ENCODE peak calls at places on chromosomes 5 and 9, in ten cellular contexts. J is nephron progenitor cell; G is fibroblast of pulmonary artery; X is mesothelial cell of epicardium; D is GM13977; T is right lobe of liver; S is CD8-positive, alpha-beta T cell; W is GM12865; F is GM13976; I is CD4-positive, alpha-beta T cell. C is an unnamed sample.

GRCh38 chr9:137486545-137487453 is 27.7 kb upstream of the NSMF start:
- DNase-seq in D (no peak), S (no peak), G (no peak), I (no peak), W (no peak), F (no peak), X (no peak), T (no peak), J (no peak), C (no peak)

GRCh38 chr5:130871346-130872086 is 293.5 kb downstream of the HINT1 start:
- DNase-seq in D (peak; percentile 37), F (peak; percentile 28), W (peak; percentile 51), X (no peak), T (no peak), I (no peak), G (peak; percentile 34), S (peak; percentile 11), J (peak; percentile 6), C (peak; percentile 37)

GRCh38 chr9:133950206-133950915 is 41.8 kb downstream of the VAV2 start:
- DNase-seq in T (peak; percentile 17), X (no peak), J (peak; percentile 12), D (no peak), F (peak; percentile 51), S (no peak), I (no peak), G (peak; percentile 60), W (no peak), C (peak; percentile 86)

GRCh38 chr5:137858954-137859353 is 8.7 kb upstream of the MYOT start:
- DNase-seq in I (no peak), S (no peak), W (no peak), F (no peak), T (no peak), X (no peak), D (no peak), J (no peak), G (no peak), C (no peak)

GRCh38 chr5:54186108-54186507 is 124.3 kb downstream of the ARL15 start:
- DNase-seq in S (no peak), T (no peak), J (no peak), F (no peak), W (no peak), I (no peak), X (no peak), D (no peak), G (no peak), C (no peak)

GRCh38 chr9:93193373-93193725 is 9.4 kb downstream of the WNK2 start:
- DNase-seq in J (no peak), D (no peak), S (no peak), T (no peak), W (no peak), F (no peak), X (no peak), I (no peak), G (no peak), C (no peak)

GRCh38 chr5:32190094-32190493 is 16.0 kb upstream of the GOLPH3 start:
- DNase-seq in I (no peak), T (no peak), J (no peak), G (peak; percentile 95), W (no peak), S (no peak), D (no peak), X (no peak), F (no peak), C (peak; percentile 77)

GRCh38 chr9:93082841-93083411 is 13.1 kb upstream of the CARD19 start:
- DNase-seq in I (peak; percentile 32), X (no peak), S (no peak), D (no peak), W (no peak), T (no peak), G (no peak), J (no peak), F (no peak), C (no peak)

GRCh38 chr5:74032617-74033016 is 406.6 kb downstream of the ARHGEF28 start:
- DNase-seq in G (no peak), D (no peak), W (no peak), I (no peak), J (no peak), X (no peak), T (no peak), F (no peak), S (no peak), C (no peak)

DNA sequence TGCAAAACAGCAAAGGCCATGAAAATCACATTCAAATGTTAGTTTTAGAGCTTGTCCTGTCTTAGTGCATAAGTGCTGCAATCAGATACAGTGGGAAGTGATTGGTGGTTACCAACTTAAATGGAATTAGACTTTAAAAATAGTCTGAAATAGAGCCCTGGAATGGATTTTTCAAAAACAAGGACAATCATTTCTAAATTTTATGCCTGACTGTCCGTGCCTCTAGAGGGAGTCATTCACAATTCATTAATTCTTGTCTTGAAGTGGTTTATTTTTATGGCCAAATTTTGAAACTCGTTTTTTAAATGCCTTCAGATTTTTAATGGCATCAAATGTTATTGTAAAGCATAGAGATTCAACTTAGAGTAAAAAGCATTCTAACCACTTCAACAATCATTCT is 561.8 kb upstream of the DAB2 start:
- DNase-seq in J (no peak), W (no peak), G (no peak), D (no peak), T (no peak), I (no peak), F (no peak), S (no peak), X (no peak), C (no peak)
- TF ChIP-seq CTCF in J (no peak), W (no peak), G (no peak), D (no peak), T (no peak), I (no peak), F (no peak), S (no peak), X (no peak), C (peak; percentile 9)

GRCh38 chr9:31807574-31808256 is 576.7 kb upstream of the ACO1 start:
- DNase-seq in F (no peak), X (no peak), S (no peak), T (no peak), W (peak; percentile 19), J (no peak), I (no peak), G (no peak), D (no peak), C (peak; percentile 5)
- TF ChIP-seq CTCF in F (no peak), X (no peak), S (no peak), T (no peak), W (peak; percentile 14), J (no peak), I (no peak), G (no peak), D (peak; percentile 11), C (peak; percentile 35)

GRCh38 chr9:131275332-131276106 is 791 bp downstream of the FAM78A start:
- DNase-seq in S (no peak), G (no peak), X (no peak), W (peak; percentile 76), J (peak; percentile 44), T (peak; percentile 47), I (no peak), F (peak; percentile 67), D (peak; percentile 66), C (no peak)
- TF ChIP-seq CTCF in S (no peak), G (no peak), X (no peak), W (peak; percentile 59), J (peak; percentile 9), T (no peak), I (no peak), F (peak; percentile 48), D (peak; percentile 53), C (no peak)

GRCh38 chr5:174581483-174581882 is 142.9 kb upstream of the MSX2 start:
- DNase-seq in W (no peak), T (no peak), G (no peak), X (peak; percentile 53), J (peak; percentile 46), D (no peak), I (no peak), S (no peak), F (no peak), C (no peak)
- TF ChIP-seq CTCF in W (no peak), T (peak; percentile 30), G (peak; percentile 34), X (no peak), J (peak; percentile 65), D (peak; percentile 34), I (no peak), S (no peak), F (no peak), C (peak; percentile 57)

GRCh38 chr5:127399068-127399467 is 108.5 kb downstream of the MEGF10 start:
- DNase-seq in X (no peak), F (no peak), D (no peak), W (no peak), S (no peak), G (no peak), J (no peak), T (no peak), I (no peak), C (no peak)

GRCh38 chr5:127400524-127400923 is 109.9 kb downstream of the MEGF10 start:
- DNase-seq in I (no peak), S (no peak), X (no peak), J (no peak), W (peak; percentile 28), F (no peak), G (no peak), D (no peak), T (no peak), C (no peak)

GRCh38 chr5:127392762-127393161 is 102.2 kb downstream of the MEGF10 start:
- DNase-seq in D (no peak), W (peak; percentile 26), I (no peak), J (no peak), F (no peak), X (no peak), T (no peak), G (no peak), S (no peak), C (no peak)

GRCh38 chr5:127398508-127398907 is 107.9 kb downstream of the MEGF10 start:
- DNase-seq in X (no peak), J (no peak), I (no peak), W (no peak), G (no peak), T (no peak), F (no peak), D (no peak), S (no peak), C (no peak)

GRCh38 chr5:127396490-127397155 is 106.0 kb downstream of the MEGF10 start:
- DNase-seq in D (no peak), T (no peak), G (no peak), J (no peak), W (no peak), F (no peak), S (no peak), I (no peak), X (no peak), C (no peak)
- TF ChIP-seq CTCF in D (no peak), T (peak; percentile 20), G (no peak), J (no peak), W (no peak), F (no peak), S (no peak), I (no peak), X (no peak), C (peak; percentile 3)

GRCh38 chr5:39691993-39692392 is 267.2 kb upstream of the DAB2 start:
- DNase-seq in F (no peak), S (no peak), T (no peak), I (no peak), J (no peak), G (no peak), D (no peak), W (no peak), X (no peak), C (no peak)
- TF ChIP-seq CTCF in F (no peak), S (no peak), T (peak; percentile 54), I (no peak), J (no peak), G (peak; percentile 13), D (no peak), W (peak; percentile 8), X (no peak), C (no peak)

GRCh38 chr9:83231039-83231438 is 168.1 kb upstream of the RASEF start:
- DNase-seq in D (no peak), S (no peak), W (peak; percentile 61), J (no peak), T (no peak), I (no peak), F (no peak), X (no peak), G (no peak), C (peak; percentile 22)
- TF ChIP-seq CTCF in D (no peak), S (no peak), W (peak; percentile 46), J (peak; percentile 17), T (no peak), I (no peak), F (no peak), X (no peak), G (no peak), C (peak; percentile 50)

C was measured in fibroblast of villous mesenchyme.